ENCODE peak calls at places on chromosomes 2 and 18, in seven cellular contexts. Y is Panc1; D is lung; L is right cardiac atrium; S is GM12878; G is heart right ventricle; X is naive thymus-derived CD4-positive, alpha-beta T cell. N is an unnamed sample.

GRCh38 chr18:2036136-2036535 is 535.2 kb downstream of the METTL4 start:
- ATAC-seq in Y (no peak), S (no peak), G (no peak), D (no peak), L (no peak), X (no peak), N (no peak)

GRCh38 chr2:173099804-173100203 is 24.2 kb downstream of the MAP3K20 start:
- ATAC-seq in D (no peak), G (peak; percentile 38), Y (peak; percentile 57), L (no peak), X (no peak), S (peak; percentile 35), N (no peak)

GRCh38 chr2:57920342-57920939 is 126.2 kb upstream of the VRK2 start:
- ATAC-seq in S (peak; percentile 70), D (no peak), L (no peak), X (no peak), Y (no peak), G (no peak), N (no peak)

GRCh38 chr18:78242307-78242643 is 737.3 kb upstream of the SALL3 start:
- ATAC-seq in G (peak; percentile 78), D (no peak), X (no peak), L (peak; percentile 61), S (no peak), Y (no peak), N (peak; percentile 70)

GRCh38 chr18:58394046-58394445 is 234.8 kb downstream of the ALPK2 start:
- ATAC-seq in G (no peak), D (no peak), L (peak; percentile 22), S (no peak), Y (no peak), X (no peak), N (no peak)

GRCh38 chr18:50631831-50632285 is 72.0 kb downstream of the MAPK4 start:
- ATAC-seq in D (no peak), X (no peak), L (peak; percentile 69), S (no peak), G (peak; percentile 36), Y (no peak), N (peak; percentile 9)

GRCh38 chr2:227870710-227871374 is 589 bp upstream of the DAW1 start:
- ATAC-seq in L (peak; percentile 17), D (peak; percentile 53), Y (peak; percentile 78), S (no peak), X (no peak), G (no peak), N (no peak)

GRCh38 chr2:65357959-65358294 is 74.5 kb downstream of the SPRED2 start:
- ATAC-seq in D (no peak), G (no peak), L (no peak), S (peak; percentile 86), Y (no peak), X (no peak), N (no peak)

GRCh38 chr2:54763636-54764291 is 40.3 kb downstream of the EML6 start:
- ATAC-seq in D (no peak), G (no peak), L (no peak), S (peak; percentile 83), X (no peak), Y (peak; percentile 68), N (no peak)

GRCh38 chr2:227154976-227155375 is 9.0 kb downstream of the COL4A4 start:
- ATAC-seq in Y (no peak), L (peak; percentile 76), G (peak; percentile 87), D (no peak), X (no peak), S (no peak), N (no peak)

GRCh38 chr18:73662440-73662839 is 485.2 kb downstream of the FBXO15 start:
- ATAC-seq in G (no peak), S (no peak), D (no peak), X (no peak), Y (no peak), L (no peak), N (no peak)

GRCh38 chr2:38116762-38117161 is 40.8 kb upstream of the CYP1B1 start:
- ATAC-seq in G (peak; percentile 51), D (no peak), X (no peak), Y (no peak), S (no peak), L (peak; percentile 62), N (no peak)

GRCh38 chr2:65786001-65786400 is 353.6 kb upstream of the SPRED2 start:
- ATAC-seq in S (no peak), G (no peak), Y (no peak), X (no peak), D (no peak), L (no peak), N (no peak)

DNA sequence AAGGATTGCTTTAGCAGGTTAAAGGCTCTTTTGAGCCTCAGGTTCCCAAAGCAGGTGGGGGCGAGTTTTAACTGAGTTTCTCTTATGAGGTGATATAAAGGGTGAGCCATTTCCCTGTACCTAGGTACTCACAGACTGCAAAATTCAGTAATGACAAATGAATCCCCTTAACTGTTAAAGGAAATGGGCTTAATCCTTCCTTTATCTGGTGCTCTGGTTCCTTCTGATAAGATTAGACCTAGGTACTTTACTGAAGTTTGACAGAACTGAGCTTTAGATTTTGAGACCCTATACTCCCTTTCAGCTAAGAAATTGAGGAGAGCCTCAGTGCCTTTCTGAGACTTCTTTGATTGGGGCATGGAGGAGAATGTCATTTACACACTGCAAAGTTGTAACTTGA is 42.6 kb downstream of the STK17B start:
- ATAC-seq in X (no peak), S (no peak), G (no peak), D (no peak), Y (no peak), L (no peak), N (no peak)
- H3K9me3 ChIP-seq in X (peaks cover 10% of the 10 kb centered on the region), S (peaks cover 36% of the 10 kb centered on the region), G (peaks cover 51% of the 10 kb centered on the region), D (peaks cover 28% of the 10 kb centered on the region), Y (peaks cover 10% of the 10 kb centered on the region), L (peaks cover 23% of the 10 kb centered on the region), N (no peaks in the 10 kb centered on the region)

DNA sequence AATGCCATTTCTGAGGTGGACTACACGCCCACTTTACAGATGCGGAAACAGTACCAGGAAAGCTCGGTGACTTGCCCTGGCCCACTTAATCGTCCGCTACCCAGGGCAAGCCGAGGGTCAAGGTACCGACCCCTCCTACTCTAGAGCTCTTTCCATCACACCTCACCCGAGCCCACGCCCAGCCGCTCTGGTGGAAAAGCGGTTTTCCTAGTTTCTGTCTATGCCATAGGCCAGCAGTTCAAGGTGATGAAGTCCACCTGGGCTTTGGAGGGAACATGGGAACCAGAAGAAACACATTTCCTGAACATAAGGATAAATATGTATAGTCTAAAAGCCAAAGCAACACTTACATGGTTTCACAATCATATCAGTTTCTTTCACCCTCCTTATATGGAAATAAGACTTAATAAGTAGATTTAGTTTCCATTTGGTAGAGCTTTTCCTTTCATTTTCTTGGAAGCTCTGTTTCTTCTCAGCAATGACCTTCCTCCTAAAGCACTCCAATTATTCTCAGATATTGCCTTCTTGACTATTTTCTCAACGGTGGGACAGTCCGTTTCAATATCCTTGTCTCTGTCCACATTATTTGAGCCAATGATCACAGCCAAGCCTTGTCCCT is 589 bp downstream of the VWA3B start:
- ATAC-seq in G (no peak), D (no peak), S (peak; percentile 30), Y (peak; percentile 26), X (no peak), L (no peak), N (no peak)
- H3K4me3 ChIP-seq in G (peak overlapping the region; percentile 36), D (peak overlapping the region; percentile 3), S (peak overlapping the region; percentile 82), Y (peak overlapping the region; percentile 55), X (no peak overlapping the region), L (peak overlapping the region; percentile 19), N (no peak overlapping the region)

GRCh38 chr2:183093857-183094657 is 15.5 kb downstream of the DUSP19 start:
- ATAC-seq in X (no peak), Y (no peak), S (peak; percentile 75), L (no peak), D (no peak), G (peak; percentile 30), N (no peak)
- H3K27ac ChIP-seq in X (no peak overlapping the region), Y (no peak overlapping the region), S (no peak overlapping the region), L (no peak overlapping the region), D (no peak overlapping the region), G (no peak overlapping the region), N (no peak overlapping the region)

DNA sequence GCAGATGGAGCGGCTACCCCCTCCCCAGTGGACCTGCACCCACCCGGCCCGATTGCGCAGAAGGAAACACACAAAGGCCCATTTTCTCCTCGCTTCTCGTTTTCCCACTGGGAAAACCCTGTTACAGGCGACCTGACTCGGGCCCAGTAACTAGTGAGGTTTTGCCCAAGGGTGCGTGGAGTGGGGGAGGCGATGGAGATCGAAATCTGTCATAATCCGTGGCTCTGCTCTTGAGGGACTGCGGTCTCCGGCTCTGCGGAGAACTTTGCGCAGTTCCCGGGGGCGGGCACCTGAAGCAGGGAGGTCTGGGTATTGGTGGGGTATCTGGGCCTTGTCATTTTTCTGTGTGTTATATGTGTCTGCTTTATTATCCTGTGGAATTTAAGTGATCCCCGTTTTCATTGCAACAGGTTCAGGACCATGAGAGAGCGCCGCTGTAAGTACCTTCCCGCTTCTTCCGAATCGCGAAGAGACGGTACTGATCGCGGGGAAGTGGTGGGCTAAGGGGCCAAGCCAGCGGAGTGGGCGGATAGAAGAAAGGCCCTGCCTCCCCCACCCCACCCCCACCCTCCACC is 4.0 kb upstream of the HOXD4 start:
- ATAC-seq in G (no peak), X (no peak), D (no peak), Y (no peak), S (no peak), L (no peak), N (no peak)
- H3K9me3 ChIP-seq in G (no peaks in the 10 kb centered on the region), X (no peaks in the 10 kb centered on the region), D (peaks cover 7% of the 10 kb centered on the region), Y (no peaks in the 10 kb centered on the region), S (no peaks in the 10 kb centered on the region), L (no peaks in the 10 kb centered on the region), N (no peaks in the 10 kb centered on the region)

GRCh38 chr2:219551412-219551811 is 7.6 kb downstream of the TMEM198 start:
- ATAC-seq in S (peak; percentile 26), L (peak; percentile 17), X (no peak), G (no peak), D (no peak), Y (no peak), N (no peak)
- H3K4me3 ChIP-seq in S (no peak overlapping the region), L (no peak overlapping the region), X (no peak overlapping the region), G (no peak overlapping the region), D (no peak overlapping the region), Y (peak overlapping the region; percentile 51), N (no peak overlapping the region)